ENCODE peak calls at places on chromosome 3, in six cellular contexts. One of them, this sample, is unnamed.

GRCh38 chr3:10099030-10099429 is 9.0 kb downstream of the FANCD2OS start:
- DNase-seq in hippocampal formation: no peak
- DNase-seq in fibroblast of the aortic adventitia: no peak
- DNase-seq in Peyer's patch: no peak
- DNase-seq in iris pigment epithelial cell: no peak
- DNase-seq in progenitor cell of endocrine pancreas: no peak
- DNase-seq in this sample: no peak

GRCh38 chr3:111867889-111868426 is 8.9 kb downstream of the PHLDB2 start:
- DNase-seq in progenitor cell of endocrine pancreas: no peak
- DNase-seq in hippocampal formation: no peak
- DNase-seq in iris pigment epithelial cell: no peak
- DNase-seq in Peyer's patch: no peak
- DNase-seq in fibroblast of the aortic adventitia: no peak
- DNase-seq in this sample: no peak

GRCh38 chr3:31226331-31226730 is 306.4 kb upstream of the STT3B start:
- DNase-seq in hippocampal formation: no peak
- DNase-seq in Peyer's patch: peak; percentile 78
- DNase-seq in progenitor cell of endocrine pancreas: no peak
- DNase-seq in fibroblast of the aortic adventitia: no peak
- DNase-seq in iris pigment epithelial cell: no peak
- DNase-seq in this sample: no peak

GRCh38 chr3:12508316-12508715 is 24.0 kb downstream of the TSEN2 start:
- DNase-seq in iris pigment epithelial cell: peak; percentile 99
- DNase-seq in hippocampal formation: no peak
- DNase-seq in Peyer's patch: no peak
- DNase-seq in fibroblast of the aortic adventitia: peak; percentile 95
- DNase-seq in progenitor cell of endocrine pancreas: no peak
- DNase-seq in this sample: peak; percentile 93

GRCh38 chr3:38039899-38040261 is 872 bp downstream of the DLEC1 start:
- DNase-seq in iris pigment epithelial cell: peak; percentile 43
- DNase-seq in fibroblast of the aortic adventitia: peak; percentile 38
- DNase-seq in Peyer's patch: peak; percentile 88
- DNase-seq in progenitor cell of endocrine pancreas: no peak
- DNase-seq in hippocampal formation: peak; percentile 53
- DNase-seq in this sample: no peak

GRCh38 chr3:135844381-135844780 is 121.1 kb upstream of the PPP2R3A start:
- DNase-seq in Peyer's patch: no peak
- DNase-seq in iris pigment epithelial cell: no peak
- DNase-seq in progenitor cell of endocrine pancreas: no peak
- DNase-seq in fibroblast of the aortic adventitia: peak; percentile 79
- DNase-seq in hippocampal formation: no peak
- DNase-seq in this sample: no peak

GRCh38 chr3:12954891-12955650 is 113.7 kb upstream of the RPL32 start:
- DNase-seq in iris pigment epithelial cell: no peak
- DNase-seq in progenitor cell of endocrine pancreas: no peak
- DNase-seq in hippocampal formation: peak; percentile 57
- DNase-seq in Peyer's patch: peak; percentile 88
- DNase-seq in fibroblast of the aortic adventitia: peak; percentile 34
- DNase-seq in this sample: no peak

GRCh38 chr3:13227315-13228165 is 154.3 kb upstream of the IQSEC1 start:
- DNase-seq in Peyer's patch: no peak
- DNase-seq in iris pigment epithelial cell: no peak
- DNase-seq in progenitor cell of endocrine pancreas: no peak
- DNase-seq in fibroblast of the aortic adventitia: no peak
- DNase-seq in hippocampal formation: no peak
- DNase-seq in this sample: no peak

GRCh38 chr3:187002915-187003314 is 72.6 kb downstream of the ST6GAL1 start:
- DNase-seq in Peyer's patch: no peak
- DNase-seq in iris pigment epithelial cell: no peak
- DNase-seq in hippocampal formation: no peak
- DNase-seq in fibroblast of the aortic adventitia: no peak
- DNase-seq in progenitor cell of endocrine pancreas: no peak
- DNase-seq in this sample: no peak

GRCh38 chr3:149592758-149593240 is 65.0 kb downstream of the WWTR1 start:
- DNase-seq in hippocampal formation: no peak
- DNase-seq in iris pigment epithelial cell: no peak
- DNase-seq in progenitor cell of endocrine pancreas: no peak
- DNase-seq in fibroblast of the aortic adventitia: no peak
- DNase-seq in Peyer's patch: no peak
- DNase-seq in this sample: no peak

GRCh38 chr3:17290894-17291293 is 406.1 kb downstream of the PLCL2 start:
- DNase-seq in hippocampal formation: no peak
- DNase-seq in progenitor cell of endocrine pancreas: no peak
- DNase-seq in iris pigment epithelial cell: peak; percentile 9
- DNase-seq in fibroblast of the aortic adventitia: no peak
- DNase-seq in Peyer's patch: no peak
- DNase-seq in this sample: no peak

GRCh38 chr3:177359601-177360357 is 162.5 kb upstream of the TBL1XR1 start:
- DNase-seq in progenitor cell of endocrine pancreas: peak; percentile 96
- DNase-seq in hippocampal formation: peak; percentile 92
- DNase-seq in iris pigment epithelial cell: peak; percentile 99
- DNase-seq in fibroblast of the aortic adventitia: peak; percentile 99
- DNase-seq in Peyer's patch: peak; percentile 97
- DNase-seq in this sample: peak; percentile 99

GRCh38 chr3:184562875-184563568 is 1.4 kb downstream of the EPHB3 start:
- DNase-seq in progenitor cell of endocrine pancreas: no peak
- DNase-seq in hippocampal formation: peak; percentile 29
- DNase-seq in Peyer's patch: no peak
- DNase-seq in fibroblast of the aortic adventitia: peak; percentile 46
- DNase-seq in iris pigment epithelial cell: no peak
- DNase-seq in this sample: no peak

GRCh38 chr3:160343132-160343531 is 55.9 kb downstream of the IFT80 start:
- DNase-seq in iris pigment epithelial cell: peak; percentile 20
- DNase-seq in fibroblast of the aortic adventitia: peak; percentile 53
- DNase-seq in hippocampal formation: no peak
- DNase-seq in Peyer's patch: no peak
- DNase-seq in progenitor cell of endocrine pancreas: no peak
- DNase-seq in this sample: peak; percentile 2

GRCh38 chr3:127252446-127252845 is 35.4 kb downstream of the PRR20G start:
- DNase-seq in hippocampal formation: no peak
- DNase-seq in progenitor cell of endocrine pancreas: no peak
- DNase-seq in iris pigment epithelial cell: no peak
- DNase-seq in fibroblast of the aortic adventitia: no peak
- DNase-seq in Peyer's patch: no peak
- DNase-seq in this sample: no peak

GRCh38 chr3:160797306-160797705 is 41.3 kb downstream of the PPM1L start:
- DNase-seq in iris pigment epithelial cell: no peak
- DNase-seq in progenitor cell of endocrine pancreas: no peak
- DNase-seq in hippocampal formation: no peak
- DNase-seq in fibroblast of the aortic adventitia: no peak
- DNase-seq in Peyer's patch: no peak
- DNase-seq in this sample: no peak

GRCh38 chr3:97821413-97821809 is 400 bp upstream of the CRYBG3 start:
- DNase-seq in progenitor cell of endocrine pancreas: peak; percentile 24
- DNase-seq in fibroblast of the aortic adventitia: peak; percentile 49
- DNase-seq in iris pigment epithelial cell: peak; percentile 81
- DNase-seq in Peyer's patch: peak; percentile 69
- DNase-seq in hippocampal formation: no peak
- DNase-seq in this sample: no peak

GRCh38 chr3:94612631-94613030 is 549.8 kb downstream of the NSUN3 start:
- DNase-seq in progenitor cell of endocrine pancreas: no peak
- DNase-seq in Peyer's patch: no peak
- DNase-seq in iris pigment epithelial cell: no peak
- DNase-seq in fibroblast of the aortic adventitia: no peak
- DNase-seq in hippocampal formation: no peak
- DNase-seq in this sample: no peak

GRCh38 chr3:5312278-5312677 is 124.8 kb downstream of the EDEM1 start:
- DNase-seq in progenitor cell of endocrine pancreas: no peak
- DNase-seq in hippocampal formation: no peak
- DNase-seq in Peyer's patch: no peak
- DNase-seq in iris pigment epithelial cell: no peak
- DNase-seq in fibroblast of the aortic adventitia: no peak
- DNase-seq in this sample: no peak

GRCh38 chr3:46564190-46565112 is 1.7 kb downstream of the LRRC2 start:
- DNase-seq in iris pigment epithelial cell: no peak
- DNase-seq in Peyer's patch: no peak
- DNase-seq in fibroblast of the aortic adventitia: peak; percentile 54
- DNase-seq in hippocampal formation: no peak
- DNase-seq in progenitor cell of endocrine pancreas: no peak
- DNase-seq in this sample: no peak

GRCh38 chr3:134055661-134056060 is 25.9 kb upstream of the SLCO2A1 start:
- DNase-seq in hippocampal formation: no peak
- DNase-seq in progenitor cell of endocrine pancreas: no peak
- DNase-seq in fibroblast of the aortic adventitia: no peak
- DNase-seq in iris pigment epithelial cell: no peak
- DNase-seq in Peyer's patch: peak; percentile 9
- DNase-seq in this sample: no peak

GRCh38 chr3:150216041-150216811 is 191.9 kb upstream of the TSC22D2 start:
- DNase-seq in progenitor cell of endocrine pancreas: no peak
- DNase-seq in iris pigment epithelial cell: peak; percentile 58
- DNase-seq in fibroblast of the aortic adventitia: peak; percentile 95
- DNase-seq in hippocampal formation: no peak
- DNase-seq in Peyer's patch: no peak
- DNase-seq in this sample: no peak

GRCh38 chr3:15198686-15199085 is 7.4 kb upstream of the CAPN7 start:
- DNase-seq in Peyer's patch: no peak
- DNase-seq in progenitor cell of endocrine pancreas: no peak
- DNase-seq in fibroblast of the aortic adventitia: no peak
- DNase-seq in hippocampal formation: no peak
- DNase-seq in iris pigment epithelial cell: no peak
- DNase-seq in this sample: no peak

GRCh38 chr3:103960819-103961218 is 1405.9 kb upstream of the ALCAM start:
- DNase-seq in hippocampal formation: no peak
- DNase-seq in Peyer's patch: no peak
- DNase-seq in fibroblast of the aortic adventitia: no peak
- DNase-seq in progenitor cell of endocrine pancreas: no peak
- DNase-seq in iris pigment epithelial cell: no peak
- DNase-seq in this sample: no peak

GRCh38 chr3:151843275-151843674 is 29.4 kb downstream of the AADAC start:
- DNase-seq in progenitor cell of endocrine pancreas: no peak
- DNase-seq in Peyer's patch: no peak
- DNase-seq in hippocampal formation: no peak
- DNase-seq in fibroblast of the aortic adventitia: peak; percentile 39
- DNase-seq in iris pigment epithelial cell: peak; percentile 37
- DNase-seq in this sample: no peak

GRCh38 chr3:134374791-134375541 is 719 bp upstream of the AMOTL2 start:
- DNase-seq in progenitor cell of endocrine pancreas: no peak
- DNase-seq in fibroblast of the aortic adventitia: no peak
- DNase-seq in iris pigment epithelial cell: no peak
- DNase-seq in hippocampal formation: no peak
- DNase-seq in Peyer's patch: peak; percentile 79
- DNase-seq in this sample: no peak

GRCh38 chr3:58010562-58010961 is 2.3 kb downstream of the FLNB start:
- DNase-seq in hippocampal formation: no peak
- DNase-seq in Peyer's patch: no peak
- DNase-seq in fibroblast of the aortic adventitia: no peak
- DNase-seq in progenitor cell of endocrine pancreas: no peak
- DNase-seq in iris pigment epithelial cell: peak; percentile 55
- DNase-seq in this sample: no peak

GRCh38 chr3:183151716-183152385 is 10.7 kb downstream of the LAMP3 start:
- DNase-seq in progenitor cell of endocrine pancreas: no peak
- DNase-seq in hippocampal formation: no peak
- DNase-seq in fibroblast of the aortic adventitia: no peak
- DNase-seq in Peyer's patch: no peak
- DNase-seq in iris pigment epithelial cell: no peak
- DNase-seq in this sample: no peak

GRCh38 chr3:109331692-109332091 is 5.7 kb downstream of the DPPA4 start:
- DNase-seq in Peyer's patch: no peak
- DNase-seq in iris pigment epithelial cell: no peak
- DNase-seq in progenitor cell of endocrine pancreas: no peak
- DNase-seq in fibroblast of the aortic adventitia: no peak
- DNase-seq in hippocampal formation: no peak
- DNase-seq in this sample: no peak

GRCh38 chr3:32307591-32307990 is 69.1 kb downstream of the CMTM8 start:
- DNase-seq in fibroblast of the aortic adventitia: no peak
- DNase-seq in iris pigment epithelial cell: no peak
- DNase-seq in Peyer's patch: no peak
- DNase-seq in progenitor cell of endocrine pancreas: no peak
- DNase-seq in hippocampal formation: no peak
- DNase-seq in this sample: no peak

GRCh38 chr3:10312391-10312790 is 8.5 kb downstream of the SEC13 start:
- DNase-seq in hippocampal formation: no peak
- DNase-seq in fibroblast of the aortic adventitia: no peak
- DNase-seq in Peyer's patch: no peak
- DNase-seq in iris pigment epithelial cell: no peak
- DNase-seq in progenitor cell of endocrine pancreas: no peak
- DNase-seq in this sample: no peak

GRCh38 chr3:147237991-147238390 is 168.4 kb downstream of the ZIC4 start:
- DNase-seq in iris pigment epithelial cell: no peak
- DNase-seq in Peyer's patch: no peak
- DNase-seq in hippocampal formation: no peak
- DNase-seq in progenitor cell of endocrine pancreas: no peak
- DNase-seq in fibroblast of the aortic adventitia: no peak
- DNase-seq in this sample: no peak

GRCh38 chr3:140298569-140299070 is 363.6 kb downstream of the CLSTN2 start:
- DNase-seq in fibroblast of the aortic adventitia: no peak
- DNase-seq in hippocampal formation: no peak
- DNase-seq in iris pigment epithelial cell: no peak
- DNase-seq in Peyer's patch: no peak
- DNase-seq in progenitor cell of endocrine pancreas: no peak
- DNase-seq in this sample: no peak

GRCh38 chr3:42159706-42160472 is 68.7 kb downstream of the TRAK1 start:
- DNase-seq in iris pigment epithelial cell: peak; percentile 10
- DNase-seq in Peyer's patch: peak; percentile 88
- DNase-seq in fibroblast of the aortic adventitia: no peak
- DNase-seq in progenitor cell of endocrine pancreas: peak; percentile 50
- DNase-seq in hippocampal formation: no peak
- DNase-seq in this sample: no peak

GRCh38 chr3:2937055-2937454 is 173.1 kb downstream of the IL5RA start:
- DNase-seq in progenitor cell of endocrine pancreas: no peak
- DNase-seq in iris pigment epithelial cell: no peak
- DNase-seq in hippocampal formation: no peak
- DNase-seq in Peyer's patch: no peak
- DNase-seq in fibroblast of the aortic adventitia: no peak
- DNase-seq in this sample: no peak